ENCODE peak calls at places on chromosomes 2 and 18, in four cellular contexts. L is AG04450, Y is substantia nigra, O is psoas muscle. D is an unnamed sample.

GRCh38 chr2:63631501-63631900 is 42.7 kb downstream of the MDH1 start:
- DNase-seq in Y (no peak), L (no peak), O (no peak), D (no peak)

GRCh38 chr2:46200100-46200690 is 97.0 kb upstream of the EPAS1 start:
- DNase-seq in O (no peak), Y (no peak), L (no peak), D (no peak)

GRCh38 chr2:86223098-86223681 is 23.9 kb downstream of the MRPL35 start:
- DNase-seq in Y (peak), O (peak), L (no peak), D (peak)

GRCh38 chr2:113240150-113240914 is 38.4 kb downstream of the PAX8 start:
- DNase-seq in O (peak), Y (peak), L (peak), D (peak)

GRCh38 chr2:171225302-171225980 is 64.7 kb upstream of the TLK1 start:
- DNase-seq in O (no peak), Y (no peak), L (peak), D (no peak)

GRCh38 chr18:51363384-51363783 is 165.9 kb upstream of the MEX3C start:
- DNase-seq in O (no peak), L (no peak), Y (no peak), D (no peak)

GRCh38 chr2:140990416-140990815 is 1140.4 kb downstream of the LRP1B start:
- DNase-seq in L (peak), O (no peak), Y (no peak), D (no peak)

GRCh38 chr2:229920011-229920781 is 1.6 kb downstream of the TRIP12 start:
- DNase-seq in Y (no peak), L (no peak), O (no peak), D (peak)

GRCh38 chr18:48355526-48356115 is 53.6 kb downstream of the ZBTB7C start:
- DNase-seq in Y (no peak), O (no peak), L (no peak), D (no peak)

GRCh38 chr2:167733750-167734149 is 513.6 kb downstream of the STK39 start:
- DNase-seq in O (no peak), Y (no peak), L (no peak), D (no peak)

GRCh38 chr18:46891742-46892214 is 25.5 kb downstream of the PIAS2 start:
- DNase-seq in O (no peak), L (no peak), Y (no peak), D (no peak)

GRCh38 chr2:227860116-227860724 is 11.2 kb upstream of the DAW1 start:
- DNase-seq in Y (peak), L (no peak), O (no peak), D (no peak)

GRCh38 chr2:108115868-108116267 is 123.9 kb upstream of the SULT1C3 start:
- DNase-seq in O (no peak), L (no peak), Y (no peak), D (no peak)

GRCh38 chr2:62747169-62747568 is 41.7 kb downstream of the EHBP1 start:
- DNase-seq in O (no peak), L (no peak), Y (no peak), D (no peak)

GRCh38 chr2:200575957-200576356 is 9.9 kb upstream of the AOX1 start:
- DNase-seq in Y (no peak), L (no peak), O (no peak), D (no peak)

GRCh38 chr18:9135912-9136314 is 668 bp upstream of the ANKRD12 start:
- DNase-seq in Y (no peak), L (no peak), O (no peak), D (no peak)

GRCh38 chr2:3148716-3149115 is 228.9 kb downstream of the EIPR1 start:
- DNase-seq in L (no peak), Y (no peak), O (no peak), D (no peak)

GRCh38 chr2:233901367-233901766 is 15.8 kb upstream of the TRPM8 start:
- DNase-seq in Y (no peak), O (no peak), L (no peak), D (no peak)

GRCh38 chr2:24907106-24907505 is 12.9 kb downstream of the ADCY3 start:
- DNase-seq in O (no peak), Y (no peak), L (no peak), D (no peak)

GRCh38 chr18:45066868-45067267 is 386.2 kb downstream of the SETBP1 start:
- DNase-seq in L (no peak), O (no peak), Y (no peak), D (no peak)

GRCh38 chr2:74576830-74577229 is 22.3 kb downstream of the DOK1 start:
- DNase-seq in Y (peak), L (peak), O (no peak), D (no peak)

GRCh38 chr18:36186461-36187137 is 698 bp upstream of the MOCOS start:
- DNase-seq in L (no peak), Y (no peak), O (peak), D (no peak)
- H3K27ac ChIP-seq in L (no peak), Y (no peak), O (no peak), D (no peak)

DNA sequence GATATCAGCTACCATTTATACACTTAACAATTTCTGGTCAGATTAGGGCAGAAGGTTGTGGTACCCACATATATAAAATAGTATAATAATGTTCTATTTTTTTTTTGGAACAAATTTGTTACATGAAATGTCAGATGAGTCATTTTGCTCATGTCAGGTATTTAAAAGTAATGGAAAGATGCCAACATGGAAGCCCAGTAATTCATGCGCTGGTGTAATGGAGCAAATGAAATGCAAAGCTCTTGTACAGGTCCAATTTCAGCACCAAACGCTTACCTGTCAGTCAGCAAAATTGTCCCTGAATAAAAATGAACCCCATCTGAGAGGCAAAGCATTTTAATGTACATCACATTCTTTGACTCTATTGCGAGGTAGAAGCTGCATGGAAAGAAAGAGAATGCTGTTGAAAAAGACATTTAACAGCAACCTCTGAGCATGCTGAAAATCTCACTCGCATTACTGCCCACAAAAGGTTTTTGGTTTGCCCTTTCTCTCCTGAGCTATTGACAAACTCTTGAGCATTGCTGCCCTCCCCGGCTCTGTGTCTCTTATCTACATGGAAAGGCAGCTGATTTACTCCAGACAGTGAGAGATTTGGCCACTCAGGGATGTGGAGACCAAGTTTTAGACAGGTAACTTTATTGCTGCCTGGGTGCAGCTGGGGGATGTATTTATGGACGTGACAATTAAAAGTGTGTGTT is 217.5 kb downstream of the CAMKMT start:
- DNase-seq in Y (no peak), L (no peak), O (no peak), D (no peak)
- H3K27ac ChIP-seq in Y (no peak), L (no peak), O (peak), D (peak)

DNA sequence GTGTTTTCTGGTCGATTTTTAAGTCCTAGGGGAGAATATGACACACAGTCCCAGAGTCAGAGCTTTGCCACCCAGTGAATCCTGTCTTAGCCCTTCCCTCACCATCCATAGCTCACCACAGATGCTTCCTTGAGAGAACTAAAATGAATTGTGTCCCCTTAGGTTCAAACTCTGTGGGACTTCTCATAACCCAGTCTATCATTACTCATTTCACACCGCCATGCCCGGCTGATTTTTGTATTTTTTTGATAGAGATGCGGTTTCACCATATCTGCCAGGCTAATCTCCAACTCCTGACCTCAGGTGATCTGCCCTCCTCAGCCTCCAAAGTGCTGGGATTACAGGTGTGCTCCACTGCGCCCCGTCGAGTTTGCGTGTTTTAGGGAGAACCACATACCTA is 66.8 kb downstream of the REL start:
- DNase-seq in L (no peak), O (no peak), Y (no peak), D (no peak)
- H3K27ac ChIP-seq in L (no peak), O (no peak), Y (no peak), D (no peak)

DNA sequence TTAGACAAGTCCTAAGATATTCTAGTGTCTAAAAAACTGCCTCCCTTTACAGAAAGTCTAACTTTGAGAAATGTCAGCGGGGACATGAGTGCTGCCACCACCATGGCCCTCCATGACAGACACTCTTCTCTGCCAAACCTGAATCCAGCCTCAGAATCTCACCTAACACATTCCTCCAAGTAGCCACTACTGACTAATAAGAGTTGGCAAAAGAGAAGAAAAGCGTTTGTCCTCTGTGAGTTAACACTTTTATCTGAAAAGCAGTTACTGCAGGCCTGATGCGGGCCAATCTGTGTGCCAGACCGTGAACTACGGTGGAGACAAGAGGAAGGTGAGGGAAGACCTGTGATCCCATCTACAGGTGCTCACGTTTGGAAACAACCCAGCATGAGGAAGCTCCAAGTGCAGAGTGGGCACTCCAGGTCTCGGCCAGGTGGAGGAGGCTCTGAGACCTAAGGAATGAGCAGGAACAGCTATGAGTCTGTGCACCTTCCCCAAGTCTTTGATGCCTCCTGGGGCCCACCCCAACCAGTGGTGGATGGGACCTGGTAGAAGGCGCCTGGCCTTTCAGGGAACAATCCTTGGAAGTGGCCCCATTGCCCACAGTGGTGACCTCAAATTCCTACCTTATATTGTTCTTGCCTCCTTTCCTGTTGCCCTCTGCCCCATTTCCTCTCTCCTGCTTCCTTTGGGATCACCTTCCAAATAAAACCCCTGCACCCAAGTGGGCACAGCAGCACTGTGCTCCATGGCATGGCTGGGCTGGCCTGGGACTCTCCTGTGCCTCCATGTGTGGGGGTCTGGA is 91.6 kb downstream of the BIN1 start:
- DNase-seq in L (no peak), Y (no peak), O (no peak), D (no peak)
- H3K27ac ChIP-seq in L (peak), Y (no peak), O (no peak), D (no peak)

DNA sequence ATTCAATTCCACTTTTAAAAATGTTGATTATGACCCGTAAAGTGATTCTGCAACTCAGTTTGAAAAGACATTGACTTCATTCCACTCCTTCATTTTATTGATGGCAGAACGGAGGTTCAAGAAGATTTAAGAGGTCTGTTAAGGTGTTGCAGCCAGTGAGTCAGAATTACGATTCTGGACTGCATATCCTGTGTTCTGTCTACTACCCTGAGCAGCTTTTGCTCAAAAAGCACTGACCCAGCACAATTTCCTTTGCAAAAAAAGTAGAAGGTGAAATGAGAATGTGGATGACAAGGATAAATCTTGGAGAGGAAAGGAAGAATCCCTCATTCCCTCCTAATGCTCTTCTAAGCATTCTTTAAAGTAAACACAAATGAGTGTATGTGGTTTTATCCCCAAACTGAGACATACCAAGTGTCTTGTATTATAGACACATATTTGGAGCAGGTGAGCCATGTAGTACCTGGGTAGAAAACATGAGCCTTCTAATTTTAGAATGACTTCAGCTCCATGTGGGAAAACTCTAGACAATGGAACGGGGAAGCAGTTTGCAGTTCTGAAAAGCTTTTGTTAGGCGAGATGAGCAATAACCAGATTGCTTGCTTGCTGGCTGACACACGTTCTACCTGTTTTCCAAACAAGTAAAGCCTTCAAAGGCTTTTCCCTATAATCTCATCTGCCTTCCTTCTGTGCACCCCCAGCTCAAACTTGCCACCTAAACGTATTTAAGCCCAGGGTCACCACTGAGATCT is 44.7 kb downstream of the TGFA start:
- DNase-seq in O (no peak), Y (no peak), L (no peak), D (no peak)
- H3K27ac ChIP-seq in O (no peak), Y (no peak), L (no peak), D (no peak)

GRCh38 chr18:77571743-77572142 is 322.1 kb downstream of the GALR1 start:
- DNase-seq in Y (no peak), O (no peak), L (no peak), D (no peak)
- H3K27ac ChIP-seq in Y (no peak), O (no peak), L (no peak), D (no peak)

GRCh38 chr2:72112981-72113846 is 34.4 kb downstream of the CYP26B1 start:
- DNase-seq in O (no peak), Y (no peak), L (no peak), D (peak)

GRCh38 chr2:72116081-72116533 is 31.6 kb downstream of the CYP26B1 start:
- DNase-seq in O (no peak), L (no peak), Y (no peak), D (no peak)

GRCh38 chr2:72115361-72116080 is 32.1 kb downstream of the CYP26B1 start:
- DNase-seq in L (peak), O (peak), Y (no peak), D (no peak)

GRCh38 chr2:72113847-72114692 is 33.6 kb downstream of the CYP26B1 start:
- DNase-seq in Y (no peak), L (no peak), O (no peak), D (no peak)

GRCh38 chr2:72114693-72115051 is 33.0 kb downstream of the CYP26B1 start:
- DNase-seq in O (no peak), Y (no peak), L (no peak), D (no peak)
- H3K27ac ChIP-seq in O (no peak), Y (no peak), L (no peak), D (no peak)